ENCODE peak calls at places on chromosome 13, in nine cellular contexts. T is heart right ventricle, E is neural progenitor cell, B is colonic mucosa, F is cardiac muscle cell, Z is mammary epithelial cell, Q is heart left ventricle, P is esophagus squamous epithelium, M is PC-9. U is an unnamed sample.

GRCh38 chr13:51607165-51607564 is 22.9 kb downstream of the WDFY2 start:
- DNase-seq in T (no peak), E (no peak), B (no peak), F (no peak), Z (no peak), Q (no peak), P (no peak), M (no peak), U (no peak)

GRCh38 chr13:25286308-25286968 is 850 bp downstream of the MTMR6 start:
- DNase-seq in T (peak), E (peak), B (peak), F (peak), Z (peak), Q (no peak), P (no peak), M (peak), U (peak)

GRCh38 chr13:24228852-24229458 is 68.4 kb downstream of the SPATA13 start:
- DNase-seq in T (peak), E (peak), B (peak), F (peak), Z (peak), Q (no peak), P (no peak), M (peak), U (no peak)

GRCh38 chr13:74979703-74980102 is 502.3 kb downstream of the TBC1D4 start:
- DNase-seq in T (no peak), E (no peak), B (no peak), F (no peak), Z (no peak), Q (no peak), P (no peak), M (no peak), U (no peak)

GRCh38 chr13:60351326-60351725 is 45.7 kb upstream of the TDRD3 start:
- DNase-seq in T (no peak), E (no peak), B (no peak), F (no peak), Z (peak), Q (no peak), P (no peak), M (peak), U (no peak)

GRCh38 chr13:104773775-104774174 is 1707.6 kb upstream of the SLC10A2 start:
- DNase-seq in T (no peak), E (peak), B (no peak), F (peak), Z (peak), Q (no peak), P (no peak), M (no peak), U (no peak)

GRCh38 chr13:113520571-113520970 is 30.1 kb upstream of the DCUN1D2 start:
- DNase-seq in T (no peak), E (no peak), B (no peak), F (no peak), Z (no peak), Q (no peak), P (no peak), M (no peak), U (no peak)

GRCh38 chr13:105979586-105979985 is 555.9 kb downstream of the EFNB2 start:
- DNase-seq in T (no peak), E (peak), B (peak), F (peak), Z (peak), Q (no peak), P (no peak), M (no peak), U (no peak)

GRCh38 chr13:79780240-79780639 is 299.3 kb downstream of the NDFIP2 start:
- DNase-seq in T (no peak), E (peak), B (no peak), F (no peak), Z (peak), Q (no peak), P (no peak), M (no peak), U (no peak)

GRCh38 chr13:111251646-111252448 is 68.6 kb upstream of the TEX29 start:
- DNase-seq in T (no peak), E (no peak), B (no peak), F (peak), Z (no peak), Q (no peak), P (no peak), M (no peak), U (no peak)

GRCh38 chr13:112144616-112145220 is 77.8 kb downstream of the SOX1 start:
- DNase-seq in T (no peak), E (no peak), B (no peak), F (no peak), Z (no peak), Q (no peak), P (no peak), M (no peak), U (no peak)

GRCh38 chr13:64314286-64314685 is 2898.6 kb upstream of the PCDH20 start:
- DNase-seq in T (no peak), E (no peak), B (no peak), F (no peak), Z (no peak), Q (no peak), P (no peak), M (no peak), U (no peak)

GRCh38 chr13:47114030-47114429 is 217.2 kb upstream of the HTR2A start:
- DNase-seq in T (no peak), E (peak), B (no peak), F (no peak), Z (peak), Q (no peak), P (no peak), M (no peak), U (no peak)

GRCh38 chr13:100660761-100661160 is 13.8 kb downstream of the TMTC4 start:
- DNase-seq in T (no peak), E (no peak), B (no peak), F (no peak), Z (no peak), Q (no peak), P (no peak), M (no peak), U (no peak)

GRCh38 chr13:40064723-40065122 is 409.3 kb downstream of the COG6 start:
- DNase-seq in T (no peak), E (no peak), B (no peak), F (no peak), Z (peak), Q (no peak), P (no peak), M (no peak), U (no peak)

GRCh38 chr13:46595136-46595917 is 42.4 kb downstream of the LRCH1 start:
- DNase-seq in T (no peak), E (no peak), B (no peak), F (no peak), Z (peak), Q (no peak), P (no peak), M (peak), U (no peak)

GRCh38 chr13:112325941-112326645 is 50.1 kb upstream of the SPACA7 start:
- DNase-seq in T (peak), E (no peak), B (no peak), F (peak), Z (no peak), Q (no peak), P (no peak), M (no peak), U (no peak)

GRCh38 chr13:101706651-101707050 is 254.2 kb downstream of the ITGBL1 start:
- DNase-seq in T (no peak), E (no peak), B (no peak), F (no peak), Z (peak), Q (no peak), P (no peak), M (no peak), U (no peak)

DNA sequence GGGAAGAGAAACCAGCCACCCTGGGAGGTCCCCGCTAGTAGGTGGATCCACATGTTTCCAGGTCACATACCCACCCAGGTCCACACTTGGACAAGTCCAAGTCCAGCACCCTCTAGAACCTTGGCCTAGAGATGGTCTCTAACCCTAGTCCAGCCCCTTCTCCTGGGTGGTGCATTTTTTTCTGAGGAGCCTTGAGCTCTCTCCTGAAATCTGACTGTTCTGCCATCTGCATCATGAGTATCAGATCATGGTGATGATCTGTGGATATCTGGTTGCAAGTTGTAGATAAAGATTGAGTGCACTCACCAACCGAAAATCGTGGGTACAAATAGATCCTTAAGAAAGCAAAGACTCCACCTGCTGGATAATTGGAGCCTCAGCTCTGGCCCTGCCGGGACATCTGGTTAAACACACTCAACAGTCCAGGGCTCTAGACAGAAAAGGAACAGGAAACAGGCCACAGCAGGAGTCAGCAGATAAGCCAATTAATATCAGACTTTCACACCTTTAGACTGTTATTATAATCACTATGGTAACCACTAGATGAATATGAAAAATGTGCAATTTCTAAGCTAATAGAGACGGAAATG is 41.1 kb downstream of the GPR12 start:
- DNase-seq in T (no peak), E (no peak), B (no peak), F (no peak), Z (no peak), Q (no peak), P (no peak), M (no peak), U (no peak)
- TF ChIP-seq CTCF in T (peak), E (peak), B (no peak), F (peak), Z (peak), Q (no peak), P (no peak), M (no peak), U (no peak)

DNA sequence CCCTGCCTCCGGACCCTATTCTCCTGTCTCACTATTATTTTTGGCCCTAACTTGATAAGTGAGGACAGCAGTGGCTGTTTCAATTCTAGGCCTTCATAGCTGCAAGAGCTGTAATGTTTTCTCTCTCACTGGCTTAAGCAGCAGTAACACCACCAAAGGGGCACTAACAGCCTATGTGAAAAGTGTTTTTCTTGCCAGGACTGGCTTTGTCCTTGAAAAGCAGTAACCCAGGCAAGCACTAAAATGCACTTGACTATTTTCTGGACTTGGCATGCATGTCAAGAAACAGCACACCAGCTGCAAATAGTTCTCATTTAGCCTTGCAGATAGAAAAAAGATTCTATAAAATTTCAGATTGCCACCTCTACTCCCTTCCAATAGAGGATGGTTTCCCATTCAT is 9.3 kb upstream of the FBXL3 start:
- DNase-seq in T (no peak), E (no peak), B (no peak), F (no peak), Z (no peak), Q (no peak), P (no peak), M (no peak), U (no peak)
- H3K27ac ChIP-seq in T (no peak), E (no peak), B (no peak), F (no peak), Z (no peak), Q (no peak), P (no peak), M (no peak), U (no peak)

DNA sequence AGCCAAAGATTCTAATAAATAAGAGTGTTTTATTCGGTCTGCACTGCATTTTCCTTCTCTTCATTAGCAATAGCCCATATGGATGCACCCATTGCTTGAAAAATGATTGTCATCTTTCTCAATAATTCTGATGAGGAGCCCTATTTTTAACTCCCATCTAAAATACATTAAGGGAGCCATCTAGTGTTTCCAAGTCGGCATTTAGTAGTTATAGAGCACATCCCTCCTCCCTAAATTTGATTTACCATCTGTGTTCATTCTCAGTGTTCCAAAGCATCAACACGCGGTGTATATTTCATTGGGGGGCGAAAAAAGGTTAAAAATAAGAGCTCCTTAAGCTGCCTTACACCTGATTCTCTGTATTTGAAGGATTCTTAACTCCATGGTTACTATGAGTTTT is 119.2 kb upstream of the IPO5 start:
- DNase-seq in T (no peak), E (no peak), B (no peak), F (no peak), Z (no peak), Q (no peak), P (no peak), M (no peak), U (no peak)
- TF ChIP-seq CTCF in T (no peak), E (no peak), B (no peak), F (no peak), Z (peak), Q (no peak), P (no peak), M (no peak), U (no peak)

DNA sequence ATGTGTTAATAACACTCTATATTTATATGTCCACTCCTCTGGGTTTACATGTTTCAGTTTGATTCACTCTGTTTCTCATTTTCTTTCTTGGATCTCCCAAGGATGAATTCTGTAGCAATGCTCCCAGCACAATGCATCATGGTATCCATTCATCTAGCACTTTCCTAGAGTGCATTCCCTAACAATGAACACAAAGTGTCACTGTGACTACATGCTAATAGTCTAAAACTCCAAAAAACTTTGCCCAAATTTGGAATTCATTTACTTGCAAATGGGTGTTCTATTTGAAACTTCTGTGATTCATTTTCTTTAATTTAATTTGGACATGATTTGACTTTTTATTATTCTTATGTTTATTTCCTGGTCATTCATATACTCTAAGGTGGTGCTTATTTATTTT is 286.3 kb downstream of the POU4F1 start:
- DNase-seq in T (no peak), E (peak), B (no peak), F (peak), Z (no peak), Q (no peak), P (no peak), M (no peak), U (no peak)
- H3K27ac ChIP-seq in T (no peak), E (no peak), B (no peak), F (no peak), Z (no peak), Q (no peak), P (no peak), M (no peak), U (no peak)

DNA sequence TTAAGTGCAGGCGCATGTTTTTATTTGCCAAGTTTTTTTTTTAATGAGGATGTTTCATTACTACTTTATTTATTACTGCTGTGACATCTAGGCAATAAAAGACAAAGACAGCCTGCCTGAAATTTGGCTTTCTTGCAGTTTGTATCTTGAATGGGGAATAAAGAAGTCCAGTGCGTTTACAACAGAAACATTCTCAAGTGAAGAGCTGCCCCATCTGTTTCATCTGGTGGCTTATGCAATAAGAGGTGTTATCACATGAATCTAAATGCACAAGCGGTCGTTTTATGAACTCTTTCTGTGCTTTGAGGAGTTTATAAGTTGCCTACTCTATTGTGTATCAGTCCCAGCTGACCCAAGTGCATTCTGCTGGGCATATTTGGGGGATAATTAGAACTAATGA is 12.6 kb upstream of the MAB21L1 start:
- DNase-seq in T (no peak), E (no peak), B (no peak), F (no peak), Z (no peak), Q (no peak), P (no peak), M (no peak), U (no peak)
- TF ChIP-seq CTCF in T (no peak), E (no peak), B (no peak), F (no peak), Z (no peak), Q (no peak), P (no peak), M (no peak), U (no peak)

GRCh38 chr13:85405316-85405897 is 393.8 kb downstream of the SLITRK6 start:
- DNase-seq in T (no peak), E (no peak), B (no peak), F (no peak), Z (no peak), Q (no peak), P (no peak), M (no peak), U (no peak)

GRCh38 chr13:85411608-85412007 is 387.6 kb downstream of the SLITRK6 start:
- DNase-seq in T (no peak), E (no peak), B (no peak), F (no peak), Z (no peak), Q (no peak), P (no peak), M (no peak), U (no peak)

GRCh38 chr13:85408415-85408814 is 390.8 kb downstream of the SLITRK6 start:
- DNase-seq in T (no peak), E (no peak), B (no peak), F (no peak), Z (no peak), Q (no peak), P (no peak), M (no peak), U (no peak)

DNA sequence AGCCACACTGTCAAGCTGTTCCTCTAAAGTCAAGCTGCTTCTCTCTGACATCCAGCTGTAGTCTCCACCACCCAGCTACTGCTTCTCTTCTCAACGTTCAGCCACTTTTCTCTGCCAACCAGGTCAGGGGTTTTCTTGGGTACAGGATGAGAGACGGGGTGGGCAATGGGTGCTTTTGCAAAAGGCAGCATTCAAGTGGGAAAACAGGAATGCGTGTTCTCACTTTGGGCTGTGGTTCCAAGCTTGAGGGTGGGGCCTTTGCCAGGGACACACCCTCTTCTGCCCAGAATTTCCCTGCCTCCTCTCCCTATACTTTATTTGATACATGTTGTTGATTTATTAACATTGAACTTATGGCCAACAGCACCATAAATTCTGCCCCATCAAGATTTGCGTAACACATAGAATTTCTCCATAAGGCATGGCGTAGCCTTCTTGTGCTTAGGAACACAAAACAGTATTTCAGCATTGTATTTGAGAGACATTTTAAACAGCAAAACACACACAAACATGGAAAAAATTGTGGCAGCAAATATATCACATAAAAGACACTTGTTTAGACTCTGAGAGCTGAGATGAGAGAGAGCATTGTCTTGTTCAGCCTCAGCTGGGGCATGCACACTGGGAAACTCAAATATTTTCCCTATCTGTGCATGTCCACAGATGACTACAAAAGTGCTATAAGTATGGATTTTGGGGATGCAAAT is 392.8 kb downstream of the SLITRK6 start:
- DNase-seq in T (no peak), E (no peak), B (no peak), F (no peak), Z (no peak), Q (no peak), P (no peak), M (no peak), U (no peak)
- H3K27ac ChIP-seq in T (no peak), E (no peak), B (no peak), F (no peak), Z (no peak), Q (no peak), P (no peak), M (no peak), U (no peak)

GRCh38 chr13:89113744-89114143 is 1442.6 kb downstream of the SLITRK5 start:
- DNase-seq in T (no peak), E (peak), B (no peak), F (no peak), Z (no peak), Q (no peak), P (no peak), M (no peak), U (no peak)

DNA sequence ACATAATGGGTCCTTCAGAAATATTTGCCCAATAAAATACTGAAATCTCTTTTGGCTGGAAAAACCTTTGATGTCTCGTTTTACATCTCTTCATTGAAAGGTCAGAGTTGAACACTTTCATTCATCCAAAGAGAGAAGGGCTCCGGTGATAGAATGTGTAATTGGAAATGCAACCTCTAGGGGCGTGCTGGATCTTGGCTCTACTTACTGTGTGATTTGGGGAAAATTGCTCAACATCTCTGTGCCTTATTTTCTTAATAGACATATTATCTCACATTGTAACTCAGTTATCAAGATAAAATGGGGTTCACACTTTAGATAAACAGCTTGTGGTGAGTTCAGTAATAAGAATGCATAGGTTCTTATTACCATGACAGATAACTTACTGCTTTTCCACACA is 1444.1 kb downstream of the SLITRK5 start:
- DNase-seq in T (no peak), E (peak), B (no peak), F (no peak), Z (no peak), Q (no peak), P (no peak), M (no peak), U (no peak)
- TF ChIP-seq CTCF in T (no peak), E (peak), B (no peak), F (no peak), Z (peak), Q (no peak), P (no peak), M (peak), U (no peak)

DNA sequence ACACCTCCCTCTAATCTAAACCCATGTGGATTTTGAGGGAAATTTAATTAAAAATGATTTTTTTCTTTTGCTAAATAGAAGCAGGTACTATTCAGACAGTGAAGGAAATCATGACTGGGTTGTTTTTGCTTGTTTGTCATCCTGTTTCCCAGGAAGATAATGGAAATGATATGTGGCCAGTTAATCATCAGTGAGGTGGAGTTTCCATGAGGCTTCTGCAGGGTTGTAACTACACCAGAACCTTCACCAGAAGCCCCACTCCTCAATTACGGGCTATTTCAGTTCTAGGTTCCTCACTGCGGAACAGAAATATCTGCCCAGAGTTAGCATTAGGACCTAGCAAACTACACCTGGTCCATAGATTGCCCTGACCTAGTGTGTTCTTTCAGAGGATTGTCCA is 394.0 kb downstream of the DLEU7 start:
- DNase-seq in T (no peak), E (no peak), B (no peak), F (no peak), Z (no peak), Q (no peak), P (no peak), M (no peak), U (no peak)
- H3K27ac ChIP-seq in T (no peak), E (no peak), B (no peak), F (no peak), Z (no peak), Q (peak), P (no peak), M (no peak), U (no peak)